ENCODE peak calls at places on chromosomes 3 and 15, in nine cellular contexts. M is CD8-positive, alpha-beta T cell; E is GM12864; Q is lower lobe of right lung; A is testis; D is psoas muscle; W is brain microvascular endothelial cell; R is fibroblast of the aortic adventitia; U is upper lobe of left lung. G is an unnamed sample.

GRCh38 chr3:40516201-40516600 is 8.6 kb upstream of the ZNF621 start:
- DNase-seq in W (peak; percentile 64), Q (no peak), U (no peak), A (no peak), R (peak; percentile 68), E (no peak), M (no peak), D (no peak), G (no peak)

GRCh38 chr3:123883111-123883510 is 1.0 kb downstream of the MYLK start:
- DNase-seq in A (no peak), M (no peak), R (no peak), E (no peak), W (no peak), Q (no peak), D (no peak), U (no peak), G (no peak)

GRCh38 chr3:53715815-53716483 is 130.3 kb downstream of the CHDH start:
- DNase-seq in Q (no peak), A (peak; percentile 56), U (no peak), W (peak; percentile 90), R (peak; percentile 67), D (no peak), E (no peak), M (no peak), G (no peak)

GRCh38 chr3:63349583-63350177 is 71.6 kb downstream of the SYNPR start:
- DNase-seq in Q (peak; percentile 48), A (peak; percentile 70), R (peak; percentile 84), W (peak; percentile 64), M (peak; percentile 11), D (no peak), U (peak; percentile 53), E (peak; percentile 21), G (peak; percentile 64)

GRCh38 chr15:34358367-34358766 is 8.6 kb downstream of the LPCAT4 start:
- DNase-seq in A (no peak), D (no peak), Q (no peak), R (no peak), E (no peak), W (no peak), M (no peak), U (no peak), G (no peak)

GRCh38 chr3:109122690-109123089 is 4.8 kb upstream of the MORC1 start:
- DNase-seq in A (no peak), Q (no peak), W (no peak), R (no peak), D (no peak), U (no peak), M (no peak), E (no peak), G (no peak)

GRCh38 chr3:111314146-111314873 is 227.7 kb upstream of the CD96 start:
- DNase-seq in R (no peak), U (peak; percentile 43), D (no peak), E (no peak), M (no peak), W (no peak), A (no peak), Q (no peak), G (no peak)

GRCh38 chr3:186021673-186022362 is 84.0 kb upstream of the TRA2B start:
- DNase-seq in R (peak; percentile 91), Q (no peak), W (peak; percentile 88), U (no peak), D (peak; percentile 24), A (no peak), M (no peak), E (no peak), G (no peak)

GRCh38 chr3:190117995-190118394 is 2.7 kb downstream of the P3H2 start:
- DNase-seq in U (no peak), R (no peak), Q (no peak), W (no peak), M (no peak), A (no peak), E (no peak), D (no peak), G (no peak)

GRCh38 chr15:76682259-76682658 is 222.9 kb downstream of the SCAPER start:
- DNase-seq in M (no peak), U (no peak), R (no peak), W (no peak), E (no peak), A (no peak), Q (no peak), D (no peak), G (no peak)

GRCh38 chr3:176159796-176160195 is 1037.5 kb downstream of the TBL1XR1 start:
- DNase-seq in D (no peak), R (no peak), W (peak; percentile 16), E (no peak), U (no peak), A (no peak), M (no peak), Q (no peak), G (no peak)

GRCh38 chr3:10437272-10437994 is 68.0 kb downstream of the ATP2B2 start:
- DNase-seq in W (peak; percentile 78), D (no peak), E (peak; percentile 34), U (no peak), M (peak; percentile 60), A (no peak), Q (no peak), R (peak; percentile 13), G (peak; percentile 28)

GRCh38 chr3:72997421-72997961 is 880 bp downstream of the PPP4R2 start:
- DNase-seq in D (no peak), A (peak; percentile 55), R (peak; percentile 68), U (no peak), W (peak; percentile 49), E (no peak), M (peak; percentile 48), Q (no peak), G (peak; percentile 66)

GRCh38 chr3:72996121-72996472 is 514 bp upstream of the PPP4R2 start:
- DNase-seq in Q (peak; percentile 54), A (peak; percentile 41), U (no peak), R (no peak), W (no peak), E (no peak), D (peak; percentile 23), M (peak; percentile 15), G (no peak)

GRCh38 chr3:72998489-72998888 is 1.9 kb downstream of the PPP4R2 start:
- DNase-seq in W (no peak), R (peak; percentile 28), A (no peak), U (no peak), Q (no peak), D (no peak), M (no peak), E (no peak), G (no peak)

GRCh38 chr3:72996473-72997333 is at the start of gene PPP4R2:
- DNase-seq in Q (peak; percentile 92), R (peak; percentile 83), D (peak; percentile 92), M (peak; percentile 91), A (peak; percentile 90), W (peak; percentile 77), U (peak; percentile 87), E (peak; percentile 72), G (peak; percentile 95)

DNA sequence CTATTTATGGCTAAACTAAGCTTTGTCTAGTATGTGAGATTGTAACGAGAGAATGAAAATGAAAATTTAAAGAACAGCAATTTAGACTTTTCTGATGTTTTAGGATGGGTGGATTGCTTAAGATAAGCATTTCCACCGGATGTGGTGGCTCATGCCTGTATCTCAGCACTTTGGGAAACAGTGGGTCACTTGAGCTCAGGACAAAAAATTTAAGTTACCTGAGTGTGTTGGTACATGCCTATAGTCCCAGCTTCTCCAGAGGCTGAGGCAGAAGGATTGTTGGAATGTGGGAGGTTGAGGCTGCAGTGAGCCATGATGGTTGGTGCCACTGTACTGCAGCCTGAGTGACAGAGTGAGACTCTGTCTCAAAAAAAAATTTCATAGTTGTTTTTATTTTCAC is 3.4 kb downstream of the PPP4R2 start:
- DNase-seq in R (no peak), Q (no peak), U (no peak), M (no peak), A (no peak), D (no peak), E (no peak), W (no peak), G (no peak)
- H3K4me3 ChIP-seq in R (peak overlapping the region; percentile 86), Q (peak overlapping the region; percentile 90), U (no peak overlapping the region), M (no peak overlapping the region), A (no peak overlapping the region), D (peak overlapping the region; percentile 89), E (peak overlapping the region; percentile 33), W (peak overlapping the region; percentile 88), G (peak overlapping the region; percentile 98)

DNA sequence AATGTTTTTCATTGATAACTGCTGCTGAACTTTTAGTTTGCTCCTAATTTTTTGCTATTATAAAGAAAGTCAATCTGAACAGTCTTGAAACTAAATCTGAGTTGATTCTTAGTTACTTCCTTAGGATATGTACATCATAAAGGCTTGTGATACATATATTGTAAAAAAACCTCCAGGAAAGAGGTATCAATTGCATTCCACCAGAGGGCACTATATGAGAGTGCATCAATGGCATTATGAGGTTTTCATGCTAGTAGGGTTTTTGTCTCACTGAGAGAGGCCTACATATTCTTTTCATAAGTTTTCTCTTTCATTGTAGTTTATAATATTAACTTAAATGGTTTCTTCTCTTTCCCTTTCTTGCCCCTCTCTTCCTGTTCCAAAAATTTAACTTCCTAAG is 46.9 kb downstream of the PIK3R4 start:
- DNase-seq in D (no peak), E (no peak), A (no peak), U (no peak), R (peak; percentile 15), W (peak; percentile 14), Q (no peak), M (no peak), G (peak; percentile 42)
- TF ChIP-seq CTCF in D (peak; percentile 29), E (peak; percentile 47), A (no peak), U (peak; percentile 24), R (peak; percentile 31), W (peak; percentile 48), Q (peak; percentile 44), M (no peak), G (peak; percentile 49)

DNA sequence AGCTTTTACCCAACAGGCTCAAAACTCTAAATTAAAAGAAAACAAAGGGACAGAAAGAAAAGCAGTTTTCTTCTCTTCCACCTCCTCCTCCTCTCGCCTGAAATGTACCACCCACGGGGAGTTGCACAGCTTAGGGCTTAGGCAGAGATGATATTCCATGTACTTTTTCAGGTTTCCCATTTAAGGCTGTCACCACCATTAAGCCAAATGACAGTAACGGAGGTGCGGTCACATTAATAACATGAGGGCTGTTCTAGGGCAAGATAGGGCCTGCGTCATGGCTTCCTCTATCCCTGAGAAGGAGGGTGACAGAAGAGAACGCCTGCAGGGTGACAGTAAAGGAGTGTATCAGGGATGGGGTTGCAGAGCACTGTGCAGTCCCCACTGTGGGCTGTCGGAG is 51.7 kb upstream of the TJP1 start:
- DNase-seq in A (no peak), D (no peak), E (no peak), U (no peak), W (no peak), M (no peak), R (no peak), Q (no peak), G (no peak)
- H3K4me3 ChIP-seq in A (no peak overlapping the region), D (no peak overlapping the region), E (no peak overlapping the region), U (no peak overlapping the region), W (no peak overlapping the region), M (no peak overlapping the region), R (no peak overlapping the region), Q (no peak overlapping the region), G (no peak overlapping the region)

GRCh38 chr3:78140274-78140673 is 1100.4 kb downstream of the ROBO2 start:
- DNase-seq in W (no peak), E (no peak), Q (no peak), D (no peak), U (no peak), M (no peak), R (no peak), A (no peak), G (no peak)
- TF ChIP-seq CTCF in W (peak; percentile 4), E (no peak), Q (no peak), D (no peak), U (no peak), M (no peak), R (no peak), A (no peak), G (no peak)

G was measured in GM12865.